ENCODE peak calls at places on chromosomes 4 and X, in nine cellular contexts. One of them, this sample, is unnamed.

GRCh38 chr4:42865572-42866189 is 26.8 kb upstream of the GRXCR1 start:
- DNase-seq in breast epithelium: no peak
- DNase-seq in RCC 7860: peak; percentile 37
- DNase-seq in left cardiac atrium: no peak
- DNase-seq in BE2C: peak; percentile 64
- DNase-seq in midbrain: peak; percentile 52
- DNase-seq in activated naive CD8-positive, alpha-beta T cell treated with anti-CD3 and anti-CD28 coated beads, Interleukin-2, amount 50 U/mL, for 24 hours: peak; percentile 44
- DNase-seq in fibroblast of lung: peak; percentile 24
- DNase-seq in left kidney: peak; percentile 77
- DNase-seq in this sample: peak; percentile 32

GRCh38 chrX:43564953-43565352 is 91.1 kb upstream of the MAOA start:
- DNase-seq in breast epithelium: no peak
- DNase-seq in RCC 7860: no peak
- DNase-seq in left cardiac atrium: no peak
- DNase-seq in BE2C: no peak
- DNase-seq in midbrain: no peak
- DNase-seq in activated naive CD8-positive, alpha-beta T cell treated with anti-CD3 and anti-CD28 coated beads, Interleukin-2, amount 50 U/mL, for 24 hours: no peak
- DNase-seq in fibroblast of lung: no peak
- DNase-seq in left kidney: no peak
- DNase-seq in this sample: no peak

GRCh38 chr4:169045862-169046584 is 36.0 kb upstream of the CBR4 start:
- DNase-seq in breast epithelium: no peak
- DNase-seq in RCC 7860: no peak
- DNase-seq in left cardiac atrium: no peak
- DNase-seq in BE2C: no peak
- DNase-seq in midbrain: no peak
- DNase-seq in activated naive CD8-positive, alpha-beta T cell treated with anti-CD3 and anti-CD28 coated beads, Interleukin-2, amount 50 U/mL, for 24 hours: no peak
- DNase-seq in fibroblast of lung: no peak
- DNase-seq in left kidney: no peak
- DNase-seq in this sample: no peak

GRCh38 chrX:148940411-148940996 is 440.1 kb downstream of the AFF2 start:
- DNase-seq in breast epithelium: no peak
- DNase-seq in RCC 7860: no peak
- DNase-seq in left cardiac atrium: no peak
- DNase-seq in BE2C: no peak
- DNase-seq in midbrain: no peak
- DNase-seq in activated naive CD8-positive, alpha-beta T cell treated with anti-CD3 and anti-CD28 coated beads, Interleukin-2, amount 50 U/mL, for 24 hours: no peak
- DNase-seq in fibroblast of lung: peak; percentile 37
- DNase-seq in left kidney: no peak
- DNase-seq in this sample: no peak

GRCh38 chr4:85776091-85776490 is 301.1 kb downstream of the ARHGAP24 start:
- DNase-seq in breast epithelium: no peak
- DNase-seq in RCC 7860: no peak
- DNase-seq in left cardiac atrium: no peak
- DNase-seq in BE2C: no peak
- DNase-seq in midbrain: no peak
- DNase-seq in activated naive CD8-positive, alpha-beta T cell treated with anti-CD3 and anti-CD28 coated beads, Interleukin-2, amount 50 U/mL, for 24 hours: no peak
- DNase-seq in fibroblast of lung: peak; percentile 38
- DNase-seq in left kidney: peak; percentile 69
- DNase-seq in this sample: no peak

GRCh38 chr4:150510176-150510875 is 71.6 kb upstream of the MAB21L2 start:
- DNase-seq in breast epithelium: no peak
- DNase-seq in RCC 7860: no peak
- DNase-seq in left cardiac atrium: no peak
- DNase-seq in BE2C: no peak
- DNase-seq in midbrain: no peak
- DNase-seq in activated naive CD8-positive, alpha-beta T cell treated with anti-CD3 and anti-CD28 coated beads, Interleukin-2, amount 50 U/mL, for 24 hours: no peak
- DNase-seq in fibroblast of lung: peak; percentile 86
- DNase-seq in left kidney: no peak
- DNase-seq in this sample: no peak

GRCh38 chrX:120213438-120214265 is 37.0 kb upstream of the ZBTB33 start:
- DNase-seq in breast epithelium: no peak
- DNase-seq in RCC 7860: peak; percentile 5
- DNase-seq in left cardiac atrium: peak; percentile 54
- DNase-seq in BE2C: peak; percentile 65
- DNase-seq in midbrain: peak; percentile 57
- DNase-seq in activated naive CD8-positive, alpha-beta T cell treated with anti-CD3 and anti-CD28 coated beads, Interleukin-2, amount 50 U/mL, for 24 hours: peak; percentile 52
- DNase-seq in fibroblast of lung: peak; percentile 33
- DNase-seq in left kidney: peak; percentile 78
- DNase-seq in this sample: no peak

GRCh38 chr4:6416518-6417286 is 55.7 kb downstream of the PPP2R2C start:
- DNase-seq in breast epithelium: no peak
- DNase-seq in RCC 7860: no peak
- DNase-seq in left cardiac atrium: no peak
- DNase-seq in BE2C: peak; percentile 59
- DNase-seq in midbrain: peak; percentile 54
- DNase-seq in activated naive CD8-positive, alpha-beta T cell treated with anti-CD3 and anti-CD28 coated beads, Interleukin-2, amount 50 U/mL, for 24 hours: no peak
- DNase-seq in fibroblast of lung: no peak
- DNase-seq in left kidney: no peak
- DNase-seq in this sample: no peak

GRCh38 chr4:140158234-140159030 is 4.4 kb upstream of the MAML3 start:
- DNase-seq in breast epithelium: no peak
- DNase-seq in RCC 7860: no peak
- DNase-seq in left cardiac atrium: no peak
- DNase-seq in BE2C: peak; percentile 27
- DNase-seq in midbrain: no peak
- DNase-seq in activated naive CD8-positive, alpha-beta T cell treated with anti-CD3 and anti-CD28 coated beads, Interleukin-2, amount 50 U/mL, for 24 hours: no peak
- DNase-seq in fibroblast of lung: peak; percentile 41
- DNase-seq in left kidney: no peak
- DNase-seq in this sample: no peak